ENCODE peak calls at places on chromosomes 1 and 21, in ten cellular contexts. One of them, this sample, is unnamed.

GRCh38 chr1:18948048-18948912 is 8.2 kb downstream of the IFFO2 start:
- DNase-seq in spleen: peak; percentile 89
- DNase-seq in OCI-LY7: no peak
- DNase-seq in thoracic aorta: no peak
- DNase-seq in fibroblast of the aortic adventitia: peak; percentile 34
- DNase-seq in mucosa of descending colon: no peak
- DNase-seq in uterus: no peak
- DNase-seq in CD8-positive, alpha-beta T cell: peak; percentile 59
- DNase-seq in nephron progenitor cell: no peak
- DNase-seq in endothelial cell: no peak
- DNase-seq in this sample: no peak

GRCh38 chr1:103783944-103784377 is 34.3 kb downstream of the AMY1C start:
- DNase-seq in spleen: no peak
- DNase-seq in OCI-LY7: peak; percentile 1
- DNase-seq in thoracic aorta: no peak
- DNase-seq in fibroblast of the aortic adventitia: no peak
- DNase-seq in mucosa of descending colon: no peak
- DNase-seq in uterus: no peak
- DNase-seq in CD8-positive, alpha-beta T cell: no peak
- DNase-seq in nephron progenitor cell: no peak
- DNase-seq in endothelial cell: no peak
- DNase-seq in this sample: no peak

GRCh38 chr1:46401964-46402626 is 8.0 kb downstream of the FAAH start:
- DNase-seq in spleen: no peak
- DNase-seq in OCI-LY7: peak; percentile 29
- DNase-seq in thoracic aorta: peak; percentile 55
- DNase-seq in fibroblast of the aortic adventitia: peak; percentile 98
- DNase-seq in mucosa of descending colon: peak; percentile 90
- DNase-seq in uterus: peak; percentile 58
- DNase-seq in CD8-positive, alpha-beta T cell: no peak
- DNase-seq in nephron progenitor cell: no peak
- DNase-seq in endothelial cell: no peak
- DNase-seq in this sample: no peak

GRCh38 chr1:53316058-53316741 is 11.7 kb downstream of the LRP8 start:
- DNase-seq in spleen: peak; percentile 54
- DNase-seq in OCI-LY7: no peak
- DNase-seq in thoracic aorta: no peak
- DNase-seq in fibroblast of the aortic adventitia: no peak
- DNase-seq in mucosa of descending colon: peak; percentile 39
- DNase-seq in uterus: no peak
- DNase-seq in CD8-positive, alpha-beta T cell: no peak
- DNase-seq in nephron progenitor cell: peak; percentile 39
- DNase-seq in endothelial cell: peak; percentile 33
- DNase-seq in this sample: peak; percentile 49

GRCh38 chr1:10108948-10109347 is 76.2 kb downstream of the UBE4B start:
- DNase-seq in spleen: no peak
- DNase-seq in OCI-LY7: no peak
- DNase-seq in thoracic aorta: peak; percentile 24
- DNase-seq in fibroblast of the aortic adventitia: no peak
- DNase-seq in mucosa of descending colon: no peak
- DNase-seq in uterus: no peak
- DNase-seq in CD8-positive, alpha-beta T cell: no peak
- DNase-seq in nephron progenitor cell: no peak
- DNase-seq in endothelial cell: no peak
- DNase-seq in this sample: peak; percentile 11

GRCh38 chr1:5728956-5729355 is 263.3 kb downstream of the NPHP4 start:
- DNase-seq in spleen: peak; percentile 30
- DNase-seq in OCI-LY7: no peak
- DNase-seq in thoracic aorta: no peak
- DNase-seq in fibroblast of the aortic adventitia: no peak
- DNase-seq in mucosa of descending colon: no peak
- DNase-seq in uterus: no peak
- DNase-seq in CD8-positive, alpha-beta T cell: no peak
- DNase-seq in nephron progenitor cell: no peak
- DNase-seq in endothelial cell: no peak
- DNase-seq in this sample: peak; percentile 14

GRCh38 chr1:53321366-53321765 is 6.5 kb downstream of the LRP8 start:
- DNase-seq in spleen: peak; percentile 58
- DNase-seq in OCI-LY7: peak; percentile 52
- DNase-seq in thoracic aorta: no peak
- DNase-seq in fibroblast of the aortic adventitia: no peak
- DNase-seq in mucosa of descending colon: peak; percentile 13
- DNase-seq in uterus: no peak
- DNase-seq in CD8-positive, alpha-beta T cell: no peak
- DNase-seq in nephron progenitor cell: peak; percentile 63
- DNase-seq in endothelial cell: peak; percentile 69
- DNase-seq in this sample: peak; percentile 60

GRCh38 chr1:70361727-70362413 is 7.3 kb upstream of the ANKRD13C start:
- DNase-seq in spleen: no peak
- DNase-seq in OCI-LY7: no peak
- DNase-seq in thoracic aorta: no peak
- DNase-seq in fibroblast of the aortic adventitia: peak; percentile 85
- DNase-seq in mucosa of descending colon: no peak
- DNase-seq in uterus: no peak
- DNase-seq in CD8-positive, alpha-beta T cell: no peak
- DNase-seq in nephron progenitor cell: no peak
- DNase-seq in endothelial cell: peak; percentile 20
- DNase-seq in this sample: no peak

GRCh38 chr1:218700666-218701065 is 355.5 kb downstream of the TGFB2 start:
- DNase-seq in spleen: no peak
- DNase-seq in OCI-LY7: no peak
- DNase-seq in thoracic aorta: no peak
- DNase-seq in fibroblast of the aortic adventitia: no peak
- DNase-seq in mucosa of descending colon: no peak
- DNase-seq in uterus: no peak
- DNase-seq in CD8-positive, alpha-beta T cell: no peak
- DNase-seq in nephron progenitor cell: no peak
- DNase-seq in endothelial cell: no peak
- DNase-seq in this sample: no peak

GRCh38 chr1:209815931-209816338 is 10.0 kb upstream of the IRF6 start:
- DNase-seq in spleen: no peak
- DNase-seq in OCI-LY7: no peak
- DNase-seq in thoracic aorta: no peak
- DNase-seq in fibroblast of the aortic adventitia: no peak
- DNase-seq in mucosa of descending colon: no peak
- DNase-seq in uterus: no peak
- DNase-seq in CD8-positive, alpha-beta T cell: no peak
- DNase-seq in nephron progenitor cell: no peak
- DNase-seq in endothelial cell: no peak
- DNase-seq in this sample: no peak

GRCh38 chr1:9400425-9401079 is 107.9 kb downstream of the SPSB1 start:
- DNase-seq in spleen: no peak
- DNase-seq in OCI-LY7: peak; percentile 44
- DNase-seq in thoracic aorta: no peak
- DNase-seq in fibroblast of the aortic adventitia: no peak
- DNase-seq in mucosa of descending colon: peak; percentile 55
- DNase-seq in uterus: no peak
- DNase-seq in CD8-positive, alpha-beta T cell: peak; percentile 25
- DNase-seq in nephron progenitor cell: no peak
- DNase-seq in endothelial cell: no peak
- DNase-seq in this sample: no peak

DNA sequence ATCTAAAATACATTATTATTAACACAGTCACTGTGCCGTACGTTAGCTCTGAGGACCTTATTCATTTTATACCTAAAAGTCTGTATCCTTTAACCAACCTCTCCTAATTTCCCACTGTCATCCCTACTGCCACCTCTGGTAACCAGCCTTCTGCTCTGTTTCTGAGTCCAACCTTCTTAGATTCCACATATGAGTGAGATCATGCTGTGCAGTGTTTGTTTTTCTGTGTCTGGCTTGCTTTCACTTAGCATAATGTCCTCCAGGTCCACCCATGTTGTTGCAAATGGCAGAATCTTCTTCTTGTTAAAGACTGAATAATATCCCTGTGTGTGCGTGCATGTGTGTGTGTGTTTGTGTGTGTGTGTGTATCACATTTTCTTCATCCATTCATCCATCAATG is 64.2 kb downstream of the ETS2 start:
- DNase-seq in spleen: no peak
- DNase-seq in OCI-LY7: no peak
- DNase-seq in thoracic aorta: no peak
- DNase-seq in fibroblast of the aortic adventitia: peak; percentile 11
- DNase-seq in mucosa of descending colon: no peak
- DNase-seq in uterus: no peak
- DNase-seq in CD8-positive, alpha-beta T cell: no peak
- DNase-seq in nephron progenitor cell: no peak
- DNase-seq in endothelial cell: no peak
- DNase-seq in this sample: no peak
- TF ChIP-seq CTCF in spleen: no peak
- TF ChIP-seq CTCF in OCI-LY7: no peak
- TF ChIP-seq CTCF in thoracic aorta: no peak
- TF ChIP-seq CTCF in fibroblast of the aortic adventitia: no peak
- TF ChIP-seq CTCF in mucosa of descending colon: no peak
- TF ChIP-seq CTCF in uterus: no peak
- TF ChIP-seq CTCF in CD8-positive, alpha-beta T cell: no peak
- TF ChIP-seq CTCF in nephron progenitor cell: no peak
- TF ChIP-seq CTCF in endothelial cell: no peak
- TF ChIP-seq CTCF in this sample: peak; percentile 67

DNA sequence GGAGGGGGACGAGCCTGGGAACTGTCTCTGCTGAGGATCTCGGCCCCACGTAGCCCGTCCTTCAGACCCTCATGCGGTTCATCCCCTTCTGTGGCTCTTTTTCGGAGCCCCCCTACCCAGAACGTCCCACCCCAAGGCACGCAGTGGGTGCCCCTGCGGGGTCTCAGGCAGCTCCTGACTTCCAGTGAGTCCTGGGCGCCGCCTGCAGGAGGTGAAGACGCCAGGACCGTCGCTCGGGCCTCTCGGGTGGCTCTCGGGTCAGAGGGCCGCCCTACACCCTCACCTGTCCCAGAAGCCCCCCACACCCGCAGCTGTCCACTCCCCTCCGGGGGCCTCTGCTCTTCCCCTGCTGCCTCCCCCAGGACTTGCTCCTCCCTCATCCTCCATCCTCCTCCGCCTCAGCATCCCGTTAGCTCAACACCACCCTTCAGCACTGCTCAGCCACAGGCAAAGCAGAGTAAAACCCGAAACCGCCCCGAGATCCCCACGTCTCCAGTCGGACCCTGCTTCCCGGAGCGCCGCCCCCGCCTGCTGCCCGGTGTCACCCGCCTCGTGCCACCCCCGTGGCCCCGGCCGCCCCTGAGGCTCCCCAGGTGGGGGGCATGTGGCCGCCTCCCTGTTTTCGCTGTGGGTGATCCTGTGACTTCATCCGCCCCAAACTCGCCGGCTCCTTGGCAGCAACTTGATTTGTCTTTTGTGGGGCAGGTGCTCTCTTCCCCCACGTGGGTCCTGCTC is 13.3 kb upstream of the POFUT2 start:
- DNase-seq in spleen: peak; percentile 63
- DNase-seq in OCI-LY7: no peak
- DNase-seq in thoracic aorta: no peak
- DNase-seq in fibroblast of the aortic adventitia: no peak
- DNase-seq in mucosa of descending colon: peak; percentile 26
- DNase-seq in uterus: peak; percentile 21
- DNase-seq in CD8-positive, alpha-beta T cell: no peak
- DNase-seq in nephron progenitor cell: no peak
- DNase-seq in endothelial cell: no peak
- DNase-seq in this sample: peak; percentile 93
- TF ChIP-seq CTCF in spleen: no peak
- TF ChIP-seq CTCF in OCI-LY7: no peak
- TF ChIP-seq CTCF in thoracic aorta: no peak
- TF ChIP-seq CTCF in fibroblast of the aortic adventitia: no peak
- TF ChIP-seq CTCF in mucosa of descending colon: no peak
- TF ChIP-seq CTCF in uterus: no peak
- TF ChIP-seq CTCF in CD8-positive, alpha-beta T cell: no peak
- TF ChIP-seq CTCF in nephron progenitor cell: no peak
- TF ChIP-seq CTCF in endothelial cell: no peak
- TF ChIP-seq CTCF in this sample: peak; percentile 14

DNA sequence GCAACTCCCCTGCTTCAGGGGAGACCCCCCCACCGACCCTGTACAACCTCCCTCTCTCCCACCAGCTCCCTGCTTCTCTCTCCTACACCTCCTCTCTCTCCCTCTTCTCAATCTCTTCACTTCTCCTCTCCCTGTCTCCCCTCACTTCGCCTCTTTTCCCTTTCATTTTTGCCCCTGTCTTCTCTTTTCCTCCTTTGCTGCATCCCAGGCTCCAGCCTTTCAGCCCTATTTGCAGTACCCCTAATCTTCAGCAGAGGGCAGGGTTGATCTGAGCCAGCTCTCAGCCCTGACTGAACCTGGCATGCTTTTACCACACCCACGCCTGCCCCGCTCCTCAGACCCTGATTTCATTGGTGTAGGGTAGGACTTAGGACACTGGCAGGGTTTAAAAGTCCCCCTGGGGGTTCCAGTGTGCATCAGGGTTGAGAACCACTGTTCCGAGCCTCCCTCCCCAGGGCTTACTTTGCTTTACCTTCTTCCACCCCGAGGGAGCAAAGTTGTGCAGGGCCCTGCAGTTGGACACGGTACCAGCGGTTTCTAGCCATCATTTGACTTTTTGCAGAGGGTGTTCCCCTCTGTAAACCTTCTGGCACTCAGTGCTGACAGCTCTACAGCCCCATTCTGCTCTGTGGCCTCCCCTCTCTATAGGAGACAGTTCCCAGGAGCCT is 67.3 kb upstream of the CNTN2 start:
- DNase-seq in spleen: no peak
- DNase-seq in OCI-LY7: peak; percentile 51
- DNase-seq in thoracic aorta: no peak
- DNase-seq in fibroblast of the aortic adventitia: peak; percentile 46
- DNase-seq in mucosa of descending colon: peak; percentile 36
- DNase-seq in uterus: peak; percentile 46
- DNase-seq in CD8-positive, alpha-beta T cell: peak; percentile 51
- DNase-seq in nephron progenitor cell: peak; percentile 80
- DNase-seq in endothelial cell: peak; percentile 82
- DNase-seq in this sample: no peak
- TF ChIP-seq CTCF in spleen: peak; percentile 82
- TF ChIP-seq CTCF in OCI-LY7: peak; percentile 84
- TF ChIP-seq CTCF in thoracic aorta: peak; percentile 66
- TF ChIP-seq CTCF in fibroblast of the aortic adventitia: peak; percentile 91
- TF ChIP-seq CTCF in mucosa of descending colon: peak; percentile 66
- TF ChIP-seq CTCF in uterus: peak; percentile 69
- TF ChIP-seq CTCF in CD8-positive, alpha-beta T cell: peak; percentile 75
- TF ChIP-seq CTCF in nephron progenitor cell: peak; percentile 78
- TF ChIP-seq CTCF in endothelial cell: peak; percentile 69
- TF ChIP-seq CTCF in this sample: peak; percentile 85

DNA sequence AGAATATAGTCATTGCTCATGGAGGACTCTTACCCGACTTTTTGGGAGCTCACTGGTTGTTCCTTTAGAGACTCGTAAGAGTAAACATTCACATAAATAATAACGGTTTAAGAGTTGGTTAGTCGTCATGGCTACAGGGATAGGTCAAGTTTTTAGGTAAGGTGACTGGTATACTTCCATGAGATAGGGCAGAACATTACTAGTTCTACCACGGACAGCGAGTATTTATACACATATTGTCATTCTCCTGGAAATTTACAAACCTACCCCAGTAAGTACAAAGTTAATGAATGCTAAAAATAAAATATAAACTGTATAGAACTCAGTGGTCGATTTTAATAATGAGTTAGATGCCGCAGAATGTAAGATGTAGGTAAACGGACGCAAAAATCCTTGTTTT is 1.2 kb upstream of the RYR2 start:
- DNase-seq in spleen: no peak
- DNase-seq in OCI-LY7: no peak
- DNase-seq in thoracic aorta: no peak
- DNase-seq in fibroblast of the aortic adventitia: no peak
- DNase-seq in mucosa of descending colon: no peak
- DNase-seq in uterus: no peak
- DNase-seq in CD8-positive, alpha-beta T cell: no peak
- DNase-seq in nephron progenitor cell: no peak
- DNase-seq in endothelial cell: no peak
- DNase-seq in this sample: no peak
- TF ChIP-seq CTCF in spleen: no peak
- TF ChIP-seq CTCF in OCI-LY7: no peak
- TF ChIP-seq CTCF in thoracic aorta: no peak
- TF ChIP-seq CTCF in fibroblast of the aortic adventitia: no peak
- TF ChIP-seq CTCF in mucosa of descending colon: no peak
- TF ChIP-seq CTCF in uterus: no peak
- TF ChIP-seq CTCF in CD8-positive, alpha-beta T cell: no peak
- TF ChIP-seq CTCF in nephron progenitor cell: no peak
- TF ChIP-seq CTCF in endothelial cell: no peak
- TF ChIP-seq CTCF in this sample: no peak